ENCODE peak calls at places on chromosome 14, in four cellular contexts. A is fibroblast of the aortic adventitia, V is DMS79, L is SK-N-DZ. D is an unnamed sample.

GRCh38 chr14:95769976-95770375 is 56.1 kb upstream of the TCL1A start:
- DNase-seq in A (no peak), V (no peak), L (peak), D (no peak)

GRCh38 chr14:68964300-68965093 is 14.6 kb downstream of the ACTN1 start:
- DNase-seq in A (no peak), V (no peak), L (no peak), D (no peak)

GRCh38 chr14:90453401-90453951 is 56.6 kb downstream of the CALM1 start:
- DNase-seq in A (peak), V (no peak), L (peak), D (peak)

GRCh38 chr14:24315807-24316596 is 4.7 kb downstream of the LTB4R start:
- DNase-seq in A (no peak), V (no peak), L (peak), D (no peak)

GRCh38 chr14:100406505-100407131 is 83.5 kb downstream of the SLC25A47 start:
- DNase-seq in A (peak), V (peak), L (no peak), D (no peak)

GRCh38 chr14:29236401-29236800 is 469.8 kb downstream of the FOXG1 start:
- DNase-seq in A (no peak), V (no peak), L (no peak), D (no peak)

GRCh38 chr14:64467131-64467530 is 1.8 kb downstream of the AKAP5 start:
- DNase-seq in A (peak), V (no peak), L (no peak), D (no peak)

GRCh38 chr14:90274808-90275454 is 18.6 kb downstream of the PSMC1 start:
- DNase-seq in A (peak), V (no peak), L (no peak), D (no peak)

GRCh38 chr14:100769035-100769939 is 42.6 kb downstream of the DLK1 start:
- DNase-seq in A (no peak), V (no peak), L (no peak), D (no peak)

GRCh38 chr14:88270781-88271180 is 52.3 kb downstream of the KCNK10 start:
- DNase-seq in A (no peak), V (no peak), L (no peak), D (no peak)

GRCh38 chr14:81432171-81432570 is 32.0 kb upstream of the STON2 start:
- DNase-seq in A (peak), V (no peak), L (no peak), D (no peak)

GRCh38 chr14:36162267-36162666 is 14.3 kb downstream of the PTCSC3 start:
- DNase-seq in A (no peak), V (no peak), L (no peak), D (no peak)

GRCh38 chr14:22564463-22564862 is 24.6 kb downstream of the DAD1 start:
- DNase-seq in A (no peak), V (no peak), L (no peak), D (no peak)

GRCh38 chr14:102940729-102941362 is 18.4 kb downstream of the AMN start:
- DNase-seq in A (no peak), V (no peak), L (no peak), D (no peak)

GRCh38 chr14:57611555-57612075 is 118.0 kb upstream of the CCDC198 start:
- DNase-seq in A (no peak), V (no peak), L (no peak), D (no peak)

GRCh38 chr14:58697266-58697926 is 59.6 kb downstream of the DACT1 start:
- DNase-seq in A (no peak), V (no peak), L (no peak), D (no peak)

GRCh38 chr14:52251724-52252123 is 15.8 kb upstream of the PTGDR start:
- DNase-seq in A (no peak), V (no peak), L (no peak), D (no peak)

GRCh38 chr14:63952933-63953437 is 100.2 kb downstream of the SYNE2 start:
- DNase-seq in A (peak), V (no peak), L (no peak), D (no peak)

GRCh38 chr14:91482278-91483023 is 27.7 kb downstream of the PPP4R3A start:
- DNase-seq in A (peak), V (no peak), L (no peak), D (no peak)

GRCh38 chr14:21041676-21042433 is at the start of gene RNASE7:
- DNase-seq in A (peak), V (no peak), L (no peak), D (no peak)

GRCh38 chr14:61503167-61503801 is 181.9 kb downstream of the PRKCH start:
- DNase-seq in A (peak), V (no peak), L (no peak), D (no peak)

GRCh38 chr14:105899071-105899641 is 372.8 kb downstream of the TMEM121 start:
- DNase-seq in A (no peak), V (no peak), L (no peak), D (no peak)

GRCh38 chr14:104885973-104886689 is 21.1 kb downstream of the CEP170B start:
- DNase-seq in A (no peak), V (no peak), L (no peak), D (no peak)

GRCh38 chr14:45177081-45177480 is 41.4 kb downstream of the FANCM start:
- DNase-seq in A (peak), V (no peak), L (no peak), D (no peak)

GRCh38 chr14:68888025-68888850 is 90.9 kb downstream of the ACTN1 start:
- DNase-seq in A (no peak), V (no peak), L (no peak), D (no peak)

GRCh38 chr14:50998612-50999011 is 54.3 kb upstream of the PYGL start:
- DNase-seq in A (no peak), V (no peak), L (no peak), D (no peak)

GRCh38 chr14:68473794-68474193 is 319.1 kb downstream of the ZFP36L1 start:
- DNase-seq in A (no peak), V (no peak), L (no peak), D (no peak)

D was measured in hippocampal formation.